ENCODE peak calls at places on chromosomes 12 and 14, in six cellular contexts. O, D, I, E, Q and C are unnamed samples.

GRCh38 chr12:106753526-106753925 is 21.0 kb upstream of the RIC8B start:
- DNase-seq in D (no peak), O (no peak), I (no peak), E (no peak), Q (peak), C (no peak)

GRCh38 chr12:28313631-28314030 is 123.4 kb downstream of the CCDC91 start:
- DNase-seq in O (peak), D (no peak), Q (no peak), I (no peak), E (peak), C (no peak)

GRCh38 chr12:100668939-100669536 is 95.6 kb downstream of the GAS2L3 start:
- DNase-seq in D (peak), E (peak), I (peak), Q (peak), O (peak), C (peak)

GRCh38 chr14:74961238-74961911 is 6.0 kb upstream of the PGF start:
- DNase-seq in E (no peak), D (no peak), O (no peak), Q (no peak), I (no peak), C (no peak)

GRCh38 chr14:50615056-50615455 is 53.0 kb downstream of the SAV1 start:
- DNase-seq in E (no peak), D (no peak), I (no peak), O (no peak), Q (no peak), C (no peak)

GRCh38 chr14:62629070-62629580 is 416.1 kb downstream of the KCNH5 start:
- DNase-seq in I (no peak), E (no peak), D (no peak), Q (no peak), O (no peak), C (no peak)

GRCh38 chr12:4477133-4477532 is 31.5 kb upstream of the FGF6 start:
- DNase-seq in E (peak), I (no peak), D (no peak), O (no peak), Q (no peak), C (peak)

GRCh38 chr12:131105736-131106356 is 152.1 kb downstream of the ADGRD1 start:
- DNase-seq in E (no peak), Q (no peak), I (no peak), D (no peak), O (no peak), C (peak)

GRCh38 chr12:100758083-100758482 is 36.5 kb upstream of the ANO4 start:
- DNase-seq in I (no peak), E (no peak), D (no peak), Q (no peak), O (no peak), C (no peak)

GRCh38 chr14:55592426-55592825 is 12.4 kb downstream of the KTN1 start:
- DNase-seq in Q (no peak), D (no peak), O (no peak), E (no peak), I (no peak), C (no peak)

GRCh38 chr14:91383439-91383838 is 34.2 kb downstream of the CCDC88C start:
- DNase-seq in I (no peak), O (no peak), E (no peak), Q (no peak), D (no peak), C (no peak)

GRCh38 chr12:132066345-132066685 is 77.8 kb downstream of the DDX51 start:
- DNase-seq in O (no peak), E (no peak), D (no peak), I (no peak), Q (no peak), C (no peak)

GRCh38 chr12:28369483-28369882 is 179.2 kb downstream of the CCDC91 start:
- DNase-seq in E (no peak), D (peak), O (no peak), Q (no peak), I (no peak), C (no peak)

GRCh38 chr12:57611116-57611809 is at the start of gene ARHGEF25:
- DNase-seq in E (peak), I (peak), D (peak), Q (peak), O (no peak), C (peak)

GRCh38 chr14:20350860-20351259 is 7.4 kb downstream of the PARP2 start:
- DNase-seq in E (peak), O (no peak), D (no peak), I (no peak), Q (no peak), C (no peak)

GRCh38 chr12:40170593-40170992 is 54.2 kb upstream of the LRRK2 start:
- DNase-seq in D (no peak), O (no peak), Q (no peak), I (no peak), E (no peak), C (no peak)

GRCh38 chr14:68182492-68182891 is 362.9 kb downstream of the RAD51B start:
- DNase-seq in Q (peak), I (no peak), D (no peak), E (no peak), O (no peak), C (no peak)

GRCh38 chr14:61749867-61750266 is 12.4 kb upstream of the SNAPC1 start:
- DNase-seq in I (no peak), D (peak), O (no peak), E (peak), Q (no peak), C (no peak)

GRCh38 chr12:107571492-107571891 is 114.1 kb upstream of the PWP1 start:
- DNase-seq in I (no peak), Q (no peak), E (no peak), D (no peak), O (no peak), C (no peak)

GRCh38 chr12:44875417-44875953 is 630 bp downstream of the NELL2 start:
- DNase-seq in I (no peak), D (peak), E (no peak), O (no peak), Q (no peak), C (no peak)
- H3K4me3 ChIP-seq in I (peak), D (peak), E (peak), O (peak), Q (peak), C (peak)

GRCh38 chr12:108591267-108591980 is 6.5 kb downstream of the TMEM119 start:
- DNase-seq in O (no peak), E (no peak), D (no peak), I (no peak), Q (no peak), C (no peak)
- H3K4me3 ChIP-seq in O (no peak), E (no peak), D (no peak), I (no peak), Q (no peak), C (no peak)

DNA sequence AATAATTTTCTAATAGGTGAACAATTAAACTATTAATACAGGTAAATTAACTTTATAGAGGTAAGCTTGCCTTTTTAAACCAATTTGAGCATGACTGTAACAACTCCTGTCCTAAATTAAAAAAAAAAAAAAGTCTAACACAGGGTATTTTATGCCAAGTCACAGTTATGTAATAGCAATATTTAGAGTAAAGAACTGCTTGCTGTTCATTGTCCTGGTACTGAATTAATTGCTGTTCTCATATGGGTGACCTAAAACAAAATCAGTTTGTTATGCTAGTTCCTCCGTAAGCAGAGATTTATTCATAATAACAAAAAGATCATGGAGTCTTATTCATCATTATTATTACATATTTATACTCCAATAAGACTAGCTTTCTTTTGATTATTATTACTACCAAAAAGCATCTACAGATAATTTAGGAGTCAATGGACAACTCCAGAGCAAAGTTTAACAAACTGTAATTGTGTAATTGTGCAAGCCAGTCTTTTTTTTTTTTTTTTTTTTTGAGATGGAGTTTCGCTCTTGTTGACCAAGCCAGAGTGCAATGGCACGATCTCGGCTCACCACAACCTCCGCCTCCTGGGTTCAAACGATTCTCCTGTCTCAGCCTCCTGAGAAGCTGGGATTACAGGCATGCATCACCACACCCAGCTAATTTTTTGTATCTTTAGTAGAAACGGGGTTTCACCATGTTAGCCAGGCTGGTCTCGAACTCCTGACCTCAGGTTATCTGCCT is 98.3 kb downstream of the ITPR2 start:
- DNase-seq in D (no peak), O (no peak), I (no peak), E (no peak), Q (no peak), C (no peak)
- H3K4me3 ChIP-seq in D (no peak), O (no peak), I (no peak), E (no peak), Q (no peak), C (no peak)

DNA sequence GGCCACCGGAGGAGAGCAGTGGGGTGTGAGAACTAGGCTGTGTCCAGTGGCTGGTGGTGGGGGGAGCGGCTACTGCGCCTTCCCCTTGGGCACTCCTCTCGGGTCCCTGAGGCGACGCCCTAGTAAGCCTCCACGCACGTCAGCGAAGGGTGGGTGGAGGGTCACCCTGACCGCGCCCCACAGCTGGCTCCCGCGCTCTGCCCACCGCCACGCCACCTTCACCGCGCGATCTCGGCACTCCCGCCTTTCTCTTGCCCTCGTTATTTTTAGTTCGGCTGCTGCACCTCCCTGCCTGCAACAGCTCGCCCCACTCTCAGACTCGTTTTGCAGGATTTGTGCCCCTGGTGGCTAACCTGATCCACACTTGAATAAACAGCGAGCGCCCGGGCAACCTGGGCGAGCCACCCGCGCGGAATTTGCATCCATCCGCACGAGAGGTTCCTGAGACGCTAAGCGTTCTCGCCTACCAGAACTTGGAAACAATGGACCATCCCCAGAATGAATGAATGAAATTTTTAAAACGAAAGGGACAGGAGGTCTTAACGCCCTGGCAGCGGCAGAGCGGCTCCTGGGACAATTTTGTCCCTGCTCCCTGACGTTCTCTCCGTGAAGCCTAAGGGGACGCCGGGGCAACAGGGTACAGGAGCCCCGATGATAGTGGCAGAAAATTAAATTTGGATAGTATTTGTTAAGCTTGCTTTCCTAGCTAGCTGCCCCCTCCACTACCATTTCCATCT is 7.0 kb upstream of the BMP4 start:
- DNase-seq in O (no peak), E (no peak), D (peak), Q (no peak), I (peak), C (no peak)
- H3K4me3 ChIP-seq in O (peak), E (no peak), D (peak), Q (no peak), I (peak), C (peak)

DNA sequence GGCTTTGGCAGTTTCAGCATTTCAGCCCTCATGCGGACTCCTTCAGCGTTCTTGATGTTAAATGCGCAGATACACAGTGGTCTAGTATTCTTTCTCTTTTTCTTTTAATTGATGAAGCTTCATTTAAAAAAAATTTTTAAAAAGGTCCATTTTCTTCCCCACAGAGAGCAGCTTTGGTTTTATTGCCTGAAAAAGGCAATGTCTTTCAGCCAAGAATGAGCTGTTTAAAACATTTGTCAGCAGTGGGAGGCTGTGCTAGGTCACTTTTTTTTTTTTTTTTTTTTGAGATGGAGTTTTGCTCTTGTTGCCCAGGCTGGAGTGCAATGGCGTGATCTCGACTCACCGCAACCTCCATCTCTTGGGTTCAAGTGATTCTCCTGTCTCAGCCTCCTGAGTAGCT is 13.5 kb downstream of the KMT5A start:
- DNase-seq in O (no peak), E (peak), D (no peak), I (no peak), Q (no peak), C (no peak)
- H3K4me3 ChIP-seq in O (no peak), E (no peak), D (no peak), I (no peak), Q (no peak), C (no peak)

DNA sequence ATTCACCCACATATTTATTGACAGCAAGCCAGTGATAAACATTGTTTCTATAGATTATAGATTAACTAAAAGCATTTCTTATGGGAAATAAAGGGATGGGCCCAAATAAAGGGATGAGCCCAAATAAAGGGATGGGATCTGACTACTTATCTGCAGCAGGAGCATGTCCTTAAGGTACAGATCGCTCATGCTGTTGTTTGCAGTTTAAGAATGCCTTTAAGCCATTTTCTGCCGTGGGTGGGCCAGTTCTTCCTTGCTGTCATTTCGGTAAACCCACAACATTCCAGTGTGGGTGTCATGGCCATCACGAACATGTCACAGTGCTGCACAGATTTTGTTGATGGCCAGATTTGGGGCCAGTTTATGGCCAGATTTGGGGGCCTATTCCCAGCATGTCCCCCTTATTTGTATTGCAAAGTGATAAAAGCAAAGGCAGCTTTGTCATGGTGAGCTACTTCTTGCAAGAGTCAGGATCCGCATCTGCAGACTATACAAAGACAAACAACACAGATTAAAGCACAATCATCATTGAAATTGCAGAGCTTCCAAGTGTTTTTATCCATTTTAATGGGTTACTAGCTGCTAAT is 700.7 kb downstream of the LRFN5 start:
- DNase-seq in D (no peak), Q (no peak), I (no peak), O (no peak), E (no peak), C (no peak)
- H3K4me3 ChIP-seq in D (no peak), Q (no peak), I (no peak), O (no peak), E (no peak), C (no peak)

GRCh38 chr12:118102070-118102469 is 1.7 kb downstream of the VSIG10 start:
- DNase-seq in Q (no peak), O (no peak), I (no peak), E (peak), D (peak), C (no peak)
- H3K4me3 ChIP-seq in Q (no peak), O (no peak), I (no peak), E (no peak), D (peak), C (no peak)

DNA sequence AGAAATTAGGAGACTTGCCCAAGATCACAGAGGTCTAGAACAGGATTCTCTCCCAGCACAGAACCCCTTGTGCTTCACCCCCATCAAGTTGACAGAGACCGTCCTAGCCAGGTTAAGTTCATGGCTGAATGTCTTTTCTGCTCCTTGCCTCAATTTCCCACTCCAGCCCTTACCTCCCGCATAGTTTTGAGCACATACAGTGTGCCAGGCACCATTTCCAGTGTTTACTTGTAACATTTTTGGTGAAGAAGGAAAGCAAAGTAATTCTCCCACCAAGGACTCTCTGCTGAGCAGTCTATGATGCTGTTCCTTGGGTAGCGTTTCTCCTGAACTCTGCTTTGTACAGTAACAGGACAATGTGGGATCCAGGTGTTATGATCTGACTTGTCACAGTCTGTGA is 1.2 kb downstream of the ABHD4 start:
- DNase-seq in D (no peak), O (no peak), E (no peak), Q (peak), I (no peak), C (no peak)
- H3K4me3 ChIP-seq in D (peak), O (peak), E (peak), Q (peak), I (peak), C (peak)

GRCh38 chr12:108731866-108732461 is 646 bp upstream of the CORO1C start:
- DNase-seq in D (peak), Q (peak), O (peak), I (peak), E (peak), C (peak)

GRCh38 chr12:108728820-108729611 is 2.3 kb downstream of the CORO1C start:
- DNase-seq in O (no peak), Q (no peak), E (peak), I (no peak), D (no peak), C (no peak)

GRCh38 chr12:108731105-108731865 is at the start of gene CORO1C:
- DNase-seq in Q (peak), I (peak), O (peak), D (peak), E (peak), C (peak)

GRCh38 chr12:108729612-108730336 is 1.5 kb downstream of the CORO1C start:
- DNase-seq in I (no peak), E (peak), D (no peak), Q (no peak), O (no peak), C (no peak)

DNA sequence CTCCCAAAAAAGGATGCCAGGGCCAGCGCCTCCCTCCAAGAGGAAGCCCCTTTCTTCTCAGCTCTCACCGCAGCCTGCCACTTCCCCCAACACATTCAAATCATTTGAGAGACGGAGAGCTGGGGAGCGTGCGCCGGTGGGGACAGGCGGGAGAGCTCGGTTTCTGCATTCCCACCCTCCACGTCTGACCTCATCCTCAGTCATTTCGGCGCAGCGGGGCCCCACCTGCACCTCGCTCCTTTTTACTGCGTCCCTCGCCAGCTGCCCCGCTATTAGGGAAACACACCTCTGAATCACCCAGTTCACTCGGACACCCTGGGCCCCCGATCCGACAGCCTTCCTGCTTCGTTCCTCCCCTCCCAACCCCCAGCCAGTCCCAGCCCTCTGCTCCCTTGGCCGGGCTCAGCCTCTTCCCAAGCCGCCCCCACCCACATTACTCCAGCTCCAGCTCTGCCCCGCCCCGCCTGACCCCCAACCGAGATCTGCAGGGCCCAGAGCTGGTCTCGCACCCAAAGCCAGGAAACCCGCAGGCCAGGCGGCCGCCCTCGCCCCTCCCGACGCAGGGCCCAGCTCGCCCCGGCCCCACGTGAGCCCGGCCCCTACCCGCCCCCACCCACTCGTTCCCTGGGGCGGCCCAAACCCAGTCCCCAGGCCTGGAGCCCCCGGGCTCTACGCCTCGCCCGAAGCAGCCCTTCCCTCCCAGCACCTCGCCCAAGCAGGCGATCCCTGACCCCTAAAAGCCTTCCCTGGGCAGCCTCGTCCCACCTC is 797 bp downstream of the CORO1C start:
- DNase-seq in Q (peak), I (peak), O (peak), E (peak), D (peak), C (peak)
- H3K4me3 ChIP-seq in Q (peak), I (peak), O (peak), E (peak), D (peak), C (peak)

GRCh38 chr12:127083028-127083949 is 1183.7 kb upstream of the TMEM132C start:
- DNase-seq in E (peak), Q (peak), I (no peak), O (peak), D (peak), C (no peak)
- H3K4me3 ChIP-seq in E (peak), Q (no peak), I (peak), O (peak), D (peak), C (peak)